ENCODE peak calls at places on chromosomes 12 and 14, in four cellular contexts. J is ascending aorta, S is left ventricle myocardium inferior, C is psoas muscle. P is an unnamed sample.

GRCh38 chr12:110641512-110641911 is 27.6 kb downstream of the TCTN1 start:
- DNase-seq in J (no peak), S (peak; percentile 34), C (no peak), P (peak; percentile 73)

GRCh38 chr12:110312581-110313360 is 31.7 kb downstream of the ATP2A2 start:
- DNase-seq in J (no peak), S (no peak), C (no peak), P (no peak)

GRCh38 chr12:96194901-96195844 is 998 bp downstream of the ELK3 start:
- DNase-seq in J (peak; percentile 81), S (peak; percentile 30), C (peak; percentile 56), P (no peak)

GRCh38 chr12:117897379-117898161 is 71.2 kb downstream of the KSR2 start:
- DNase-seq in J (no peak), S (no peak), C (no peak), P (no peak)

GRCh38 chr12:56122637-56123036 is 4.6 kb downstream of the ZC3H10 start:
- DNase-seq in J (no peak), S (no peak), C (no peak), P (no peak)

GRCh38 chr12:127620956-127621355 is 646.0 kb upstream of the TMEM132C start:
- DNase-seq in J (no peak), S (no peak), C (no peak), P (peak; percentile 56)

GRCh38 chr14:24307575-24308341 is at the start of gene CIDEB:
- DNase-seq in J (no peak), S (peak; percentile 45), C (no peak), P (peak; percentile 59)

GRCh38 chr12:95918194-95918993 is 24.0 kb downstream of the CCDC38 start:
- DNase-seq in J (no peak), S (no peak), C (no peak), P (peak; percentile 62)

GRCh38 chr12:2893007-2893406 is 2.3 kb downstream of the TULP3 start:
- DNase-seq in J (peak; percentile 76), S (no peak), C (no peak), P (no peak)

GRCh38 chr12:70367268-70368141 is 1.4 kb downstream of the KCNMB4 start:
- DNase-seq in J (no peak), S (no peak), C (no peak), P (no peak)

GRCh38 chr12:23906329-23906728 is 43.1 kb downstream of the SOX5 start:
- DNase-seq in J (no peak), S (no peak), C (no peak), P (no peak)

GRCh38 chr12:15883536-15883935 is 1.3 kb downstream of the STRAP start:
- DNase-seq in J (no peak), S (no peak), C (no peak), P (no peak)

GRCh38 chr12:94704452-94704871 is 54.1 kb upstream of the TMCC3 start:
- DNase-seq in J (no peak), S (no peak), C (no peak), P (no peak)

GRCh38 chr12:6813363-6813762 is 8.3 kb upstream of the GPR162 start:
- DNase-seq in J (no peak), S (no peak), C (no peak), P (no peak)

GRCh38 chr14:85074955-85075354 is 455.0 kb upstream of the FLRT2 start:
- DNase-seq in J (no peak), S (no peak), C (no peak), P (no peak)
- TF ChIP-seq CTCF in J (no peak), S (no peak), C (no peak), P (no peak)

GRCh38 chr14:54330876-54331275 is 65.9 kb upstream of the CDKN3 start:
- DNase-seq in J (no peak), S (no peak), C (no peak), P (no peak)
- H3K27me3 ChIP-seq in J (no peaks in the 10 kb centered on the region), S (no peaks in the 10 kb centered on the region), C (no peaks in the 10 kb centered on the region), P (peaks cover 75% of the 10 kb centered on the region)

DNA sequence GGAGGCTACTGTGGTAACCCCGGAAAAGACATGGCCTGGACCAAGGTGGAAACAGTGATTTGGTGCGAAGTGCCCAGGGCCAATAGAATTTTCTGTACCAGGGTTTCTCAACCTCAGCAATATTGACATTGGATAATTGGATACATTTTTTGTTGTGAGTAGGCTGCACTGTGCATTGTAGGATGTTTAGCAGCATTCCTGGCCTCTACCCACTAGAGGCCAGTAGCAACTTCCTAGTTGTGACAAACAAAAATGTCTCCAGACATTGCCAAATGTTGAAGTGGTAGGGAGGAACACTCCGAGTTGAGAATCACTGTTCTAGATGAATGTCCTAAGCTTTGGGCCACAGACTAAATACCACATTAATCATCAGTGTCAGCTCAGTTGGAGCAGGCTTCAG is 6.2 kb upstream of the CGRRF1 start:
- DNase-seq in J (no peak), S (no peak), C (no peak), P (peak; percentile 15)
- TF ChIP-seq CTCF in J (no peak), S (peak; percentile 26), C (no peak), P (peak; percentile 48)

GRCh38 chr12:131676544-131676943 is 34.3 kb upstream of the SFSWAP start:
- DNase-seq in J (no peak), S (no peak), C (no peak), P (no peak)
- H3K27me3 ChIP-seq in J (no peaks in the 10 kb centered on the region), S (peaks cover 62% of the 10 kb centered on the region), C (no peaks in the 10 kb centered on the region), P (no peaks in the 10 kb centered on the region)

GRCh38 chr14:20818861-20819260 is 16.2 kb upstream of the RNASE1 start:
- DNase-seq in J (no peak), S (no peak), C (no peak), P (no peak)
- TF ChIP-seq CTCF in J (no peak), S (peak; percentile 11), C (no peak), P (no peak)

DNA sequence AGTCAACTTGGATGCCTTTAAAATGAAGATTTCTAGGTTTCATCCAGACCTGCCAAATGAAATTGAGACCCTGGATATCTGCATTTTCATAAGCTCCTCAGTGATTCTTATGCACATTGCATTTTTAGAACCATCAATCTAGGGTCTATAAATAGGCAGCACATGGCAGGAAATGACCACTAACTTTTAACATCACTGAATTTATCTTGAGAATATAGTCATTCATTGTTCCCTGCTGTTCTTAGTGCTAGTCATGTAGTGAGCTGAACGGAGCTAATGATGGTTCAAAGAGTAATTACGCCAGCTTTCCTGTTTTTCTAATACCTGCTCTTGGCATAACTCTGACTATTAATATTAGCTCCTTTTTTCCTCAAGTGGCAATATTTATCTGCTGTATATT is 91.6 kb downstream of the TPH2 start:
- DNase-seq in J (no peak), S (no peak), C (no peak), P (no peak)
- H3K27me3 ChIP-seq in J (no peaks in the 10 kb centered on the region), S (peaks cover 22% of the 10 kb centered on the region), C (no peaks in the 10 kb centered on the region), P (no peaks in the 10 kb centered on the region)

GRCh38 chr12:124332068-124332672 is 37.3 kb downstream of the RFLNA start:
- DNase-seq in J (no peak), S (no peak), C (no peak), P (peak; percentile 43)
- TF ChIP-seq CTCF in J (no peak), S (peak; percentile 27), C (peak; percentile 12), P (peak; percentile 76)

DNA sequence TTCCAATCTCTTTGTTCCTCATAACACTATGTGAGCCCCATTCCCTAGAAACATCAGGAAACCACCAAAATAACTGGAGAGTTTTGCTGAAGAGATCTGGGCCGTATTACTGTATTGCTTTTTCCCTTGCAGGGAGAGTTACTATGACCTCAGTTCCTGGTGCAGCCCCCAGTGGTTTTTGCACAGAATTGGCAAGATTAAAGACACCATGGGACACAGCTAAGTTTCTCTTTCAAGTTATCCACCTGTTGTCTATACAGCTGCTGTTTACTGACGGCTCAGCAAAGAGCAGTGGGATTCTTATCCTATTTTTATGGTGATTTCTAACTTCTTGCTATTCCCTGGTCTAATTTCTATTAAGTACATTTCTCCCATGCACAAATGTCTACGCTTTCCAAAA is 77.1 kb upstream of the SLC35F4 start:
- DNase-seq in J (no peak), S (no peak), C (no peak), P (no peak)
- H3K27me3 ChIP-seq in J (no peaks in the 10 kb centered on the region), S (no peaks in the 10 kb centered on the region), C (no peaks in the 10 kb centered on the region), P (no peaks in the 10 kb centered on the region)